ENCODE peak calls at places on chromosomes 2 and 18, in eight cellular contexts. X is upper lobe of right lung, T is keratinocyte, W is Peyer's patch, N is esophagus squamous epithelium, E is heart left ventricle, R is spleen, P is uterus. V is an unnamed sample.

GRCh38 chr2:231512222-231512621 is 18.0 kb downstream of the NMUR1 start:
- DNase-seq in X (peak), T (no peak), W (no peak), N (no peak), E (no peak), R (no peak), P (no peak), V (no peak)

GRCh38 chr2:209316141-209316540 is 107.7 kb upstream of the MAP2 start:
- DNase-seq in X (no peak), T (no peak), W (no peak), N (no peak), E (no peak), R (no peak), P (no peak), V (no peak)

GRCh38 chr2:25443766-25444165 is 102.0 kb upstream of the DNMT3A start:
- DNase-seq in X (no peak), T (no peak), W (no peak), N (no peak), E (no peak), R (no peak), P (no peak), V (no peak)

GRCh38 chr2:133747965-133748700 is 179.9 kb upstream of the NCKAP5 start:
- DNase-seq in X (no peak), T (no peak), W (no peak), N (no peak), E (no peak), R (no peak), P (no peak), V (no peak)

GRCh38 chr2:181396575-181397062 is 60.6 kb upstream of the ITGA4 start:
- DNase-seq in X (no peak), T (no peak), W (no peak), N (no peak), E (no peak), R (no peak), P (no peak), V (no peak)

GRCh38 chr2:65039640-65040039 is 16.6 kb upstream of the CEP68 start:
- DNase-seq in X (no peak), T (no peak), W (no peak), N (no peak), E (no peak), R (no peak), P (no peak), V (no peak)

GRCh38 chr2:239311132-239312040 is 89.4 kb downstream of the HDAC4 start:
- DNase-seq in X (peak), T (no peak), W (peak), N (no peak), E (peak), R (peak), P (peak), V (peak)

GRCh38 chr2:105919191-105919811 is 174.6 kb downstream of the NCK2 start:
- DNase-seq in X (no peak), T (peak), W (no peak), N (no peak), E (peak), R (no peak), P (no peak), V (peak)

GRCh38 chr2:10398496-10398895 is 49.6 kb downstream of the ODC1 start:
- DNase-seq in X (peak), T (no peak), W (no peak), N (no peak), E (peak), R (peak), P (no peak), V (peak)

GRCh38 chr2:234427081-234428058 is 69.5 kb downstream of the ARL4C start:
- DNase-seq in X (no peak), T (no peak), W (no peak), N (no peak), E (no peak), R (no peak), P (no peak), V (no peak)

GRCh38 chr18:8627107-8627472 is 17.9 kb downstream of the RAB12 start:
- DNase-seq in X (no peak), T (no peak), W (no peak), N (no peak), E (peak), R (no peak), P (no peak), V (no peak)

GRCh38 chr2:187594801-187595200 is 40.6 kb upstream of the TFPI start:
- DNase-seq in X (no peak), T (no peak), W (no peak), N (no peak), E (no peak), R (no peak), P (no peak), V (no peak)

GRCh38 chr2:77064324-77064723 is 457.9 kb downstream of the LRRTM4 start:
- DNase-seq in X (no peak), T (no peak), W (no peak), N (no peak), E (no peak), R (no peak), P (no peak), V (no peak)

GRCh38 chr2:175766880-175767279 is 235.2 kb downstream of the LNPK start:
- DNase-seq in X (no peak), T (no peak), W (no peak), N (no peak), E (no peak), R (no peak), P (no peak), V (no peak)

GRCh38 chr2:53217250-53217649 is 550.4 kb upstream of the CHAC2 start:
- DNase-seq in X (peak), T (no peak), W (no peak), N (no peak), E (no peak), R (no peak), P (no peak), V (no peak)

GRCh38 chr2:29314816-29315571 is 199.8 kb downstream of the CLIP4 start:
- DNase-seq in X (no peak), T (no peak), W (peak), N (no peak), E (no peak), R (peak), P (no peak), V (no peak)

GRCh38 chr2:75428060-75428459 is 132.7 kb downstream of the EVA1A start:
- DNase-seq in X (no peak), T (no peak), W (no peak), N (no peak), E (no peak), R (no peak), P (no peak), V (no peak)

GRCh38 chr18:44392933-44393332 is 287.8 kb upstream of the SETBP1 start:
- DNase-seq in X (no peak), T (no peak), W (no peak), N (no peak), E (no peak), R (no peak), P (no peak), V (no peak)

GRCh38 chr2:29012211-29012681 is 31.1 kb downstream of the TOGARAM2 start:
- DNase-seq in X (no peak), T (no peak), W (peak), N (no peak), E (peak), R (peak), P (peak), V (peak)

GRCh38 chr2:156452971-156453370 is 16.8 kb downstream of the GPD2 start:
- DNase-seq in X (no peak), T (no peak), W (no peak), N (no peak), E (no peak), R (no peak), P (no peak), V (no peak)

GRCh38 chr2:904243-905024 is 46.2 kb upstream of the SNTG2 start:
- DNase-seq in X (no peak), T (no peak), W (no peak), N (no peak), E (no peak), R (no peak), P (no peak), V (no peak)

GRCh38 chr2:240820014-240820606 is at the start of gene KIF1A:
- DNase-seq in X (no peak), T (no peak), W (no peak), N (no peak), E (no peak), R (peak), P (no peak), V (no peak)

GRCh38 chr2:98710709-98711108 is 20.2 kb downstream of the MGAT4A start:
- DNase-seq in X (no peak), T (no peak), W (no peak), N (no peak), E (no peak), R (no peak), P (no peak), V (no peak)

GRCh38 chr2:209471037-209471436 is 47.2 kb downstream of the MAP2 start:
- DNase-seq in X (no peak), T (no peak), W (no peak), N (no peak), E (no peak), R (no peak), P (no peak), V (no peak)

GRCh38 chr2:194205568-194206227 is 1451.3 kb upstream of the SLC39A10 start:
- DNase-seq in X (no peak), T (no peak), W (no peak), N (no peak), E (no peak), R (no peak), P (no peak), V (no peak)

GRCh38 chr2:44553456-44553855 is 191.7 kb downstream of the CAMKMT start:
- DNase-seq in X (no peak), T (no peak), W (no peak), N (no peak), E (no peak), R (no peak), P (no peak), V (no peak)

GRCh38 chr2:222133897-222134296 is 164.9 kb downstream of the PAX3 start:
- DNase-seq in X (no peak), T (no peak), W (no peak), N (no peak), E (no peak), R (no peak), P (no peak), V (no peak)

GRCh38 chr2:37983719-37984118 is 58.6 kb downstream of the RMDN2 start:
- DNase-seq in X (no peak), T (no peak), W (no peak), N (no peak), E (no peak), R (no peak), P (no peak), V (no peak)

GRCh38 chr18:31398191-31398590 is 21.6 kb downstream of the DSG4 start:
- DNase-seq in X (no peak), T (no peak), W (no peak), N (no peak), E (no peak), R (no peak), P (no peak), V (no peak)

GRCh38 chr2:174438146-174438886 is 42.8 kb downstream of the SCRN3 start:
- DNase-seq in X (no peak), T (no peak), W (no peak), N (no peak), E (peak), R (no peak), P (no peak), V (peak)

GRCh38 chr2:56816666-56817065 is 632.9 kb downstream of the CCDC85A start:
- DNase-seq in X (no peak), T (no peak), W (no peak), N (no peak), E (no peak), R (no peak), P (no peak), V (no peak)

GRCh38 chr2:238096311-238097011 is 3.7 kb upstream of the ESPNL start:
- DNase-seq in X (peak), T (no peak), W (no peak), N (no peak), E (no peak), R (no peak), P (no peak), V (no peak)

GRCh38 chr2:112541315-112542122 is 746 bp upstream of the POLR1B start:
- DNase-seq in X (peak), T (no peak), W (peak), N (peak), E (peak), R (peak), P (no peak), V (peak)

GRCh38 chr2:59297829-59298228 is 1056.7 kb upstream of the FANCL start:
- DNase-seq in X (no peak), T (no peak), W (no peak), N (no peak), E (no peak), R (no peak), P (no peak), V (no peak)

GRCh38 chr2:148020036-148020357 is 540 bp downstream of the ORC4 start:
- DNase-seq in X (no peak), T (no peak), W (no peak), N (no peak), E (no peak), R (no peak), P (no peak), V (no peak)

GRCh38 chr18:58512648-58513338 is 116.1 kb downstream of the ALPK2 start:
- DNase-seq in X (no peak), T (no peak), W (no peak), N (no peak), E (no peak), R (no peak), P (no peak), V (no peak)
- H3K4me3 ChIP-seq in X (no peak), T (no peak), W (no peak), N (no peak), E (no peak), R (no peak), P (no peak), V (no peak)

GRCh38 chr18:9720327-9720726 is 12.2 kb downstream of the RAB31 start:
- DNase-seq in X (no peak), T (no peak), W (no peak), N (no peak), E (no peak), R (no peak), P (no peak), V (no peak)

GRCh38 chr18:9716375-9716774 is 8.3 kb downstream of the RAB31 start:
- DNase-seq in X (no peak), T (no peak), W (no peak), N (no peak), E (no peak), R (no peak), P (no peak), V (no peak)

GRCh38 chr18:9716780-9717563 is 8.9 kb downstream of the RAB31 start:
- DNase-seq in X (no peak), T (no peak), W (no peak), N (no peak), E (no peak), R (no peak), P (no peak), V (no peak)

GRCh38 chr18:9721893-9722515 is 13.9 kb downstream of the RAB31 start:
- DNase-seq in X (no peak), T (no peak), W (no peak), N (no peak), E (no peak), R (no peak), P (no peak), V (no peak)

GRCh38 chr18:9719421-9719981 is 11.4 kb downstream of the RAB31 start:
- DNase-seq in X (peak), T (no peak), W (no peak), N (no peak), E (no peak), R (no peak), P (peak), V (no peak)
- H3K27ac ChIP-seq in X (no peak), T (peak), W (no peak), N (peak), E (no peak), R (no peak), P (peak), V (no peak)

DNA sequence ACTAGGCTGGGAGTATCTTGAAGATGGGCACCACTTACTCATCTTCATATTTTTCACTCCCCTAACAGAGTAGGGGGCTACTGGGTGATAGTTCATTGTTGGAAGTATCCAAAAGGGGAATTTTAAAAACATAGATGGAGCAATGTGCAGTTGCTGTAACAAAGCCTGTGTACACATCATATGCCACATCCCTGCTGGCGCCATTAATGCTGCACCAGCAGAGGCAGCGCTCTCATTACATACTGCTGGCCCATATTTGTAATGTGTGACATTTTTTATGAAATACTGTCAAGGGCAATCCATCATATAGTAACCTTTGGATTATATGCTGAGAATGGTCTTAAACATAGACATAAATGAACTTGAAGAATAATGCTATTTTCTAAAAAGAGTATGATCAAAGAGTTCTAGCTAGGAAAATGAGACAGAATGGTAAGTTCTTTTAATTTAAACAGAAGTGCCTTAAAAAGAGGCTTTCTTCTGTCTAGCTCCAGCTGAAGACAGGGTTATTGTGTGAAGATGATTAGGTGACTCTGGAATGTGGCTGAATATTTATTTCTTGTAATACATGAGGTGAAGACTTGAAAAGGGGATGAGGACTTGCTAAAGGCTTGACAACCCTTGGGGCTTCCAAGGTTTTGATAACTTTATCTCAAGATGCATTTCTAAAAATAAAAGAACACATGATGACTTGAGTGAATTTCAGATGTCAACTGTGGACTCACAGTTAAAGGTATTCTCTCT is 2.4 kb upstream of the TMEM178A start:
- DNase-seq in X (no peak), T (no peak), W (no peak), N (no peak), E (no peak), R (no peak), P (no peak), V (no peak)
- TF ChIP-seq CTCF in X (no peak), T (no peak), W (no peak), N (no peak), E (no peak), R (no peak), P (no peak), V (no peak)

DNA sequence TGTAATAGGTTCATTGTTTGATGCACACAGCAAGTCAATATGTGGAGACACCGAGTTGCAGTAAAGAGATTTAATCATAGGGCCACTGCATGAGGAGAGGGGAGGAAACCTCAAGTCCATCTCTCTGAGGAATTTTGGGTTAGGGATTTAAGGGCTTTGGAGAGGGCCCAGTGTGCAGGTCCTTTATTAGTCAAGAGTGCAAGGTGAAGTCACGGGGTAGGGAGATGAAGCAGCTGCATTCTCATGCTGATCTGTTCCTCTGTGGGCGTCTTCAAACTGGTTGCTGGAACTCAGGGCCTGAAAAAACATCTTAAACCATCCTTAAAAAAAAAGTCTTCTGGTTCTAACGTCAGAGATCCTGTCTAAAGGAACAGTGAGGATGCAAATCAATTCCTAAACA is 131.6 kb downstream of the NXPH2 start:
- DNase-seq in X (no peak), T (no peak), W (no peak), N (no peak), E (no peak), R (no peak), P (no peak), V (no peak)
- H3K4me3 ChIP-seq in X (no peak), T (no peak), W (no peak), N (no peak), E (no peak), R (no peak), P (no peak), V (no peak)

GRCh38 chr18:79943608-79944125 is 7.8 kb downstream of the SLC66A2 start:
- DNase-seq in X (peak), T (no peak), W (peak), N (no peak), E (no peak), R (peak), P (no peak), V (no peak)
- H3K27ac ChIP-seq in X (no peak), T (no peak), W (peak), N (peak), E (no peak), R (no peak), P (no peak), V (no peak)

GRCh38 chr2:12436483-12436882 is 280.3 kb upstream of the TRIB2 start:
- DNase-seq in X (no peak), T (no peak), W (no peak), N (no peak), E (no peak), R (no peak), P (no peak), V (no peak)

GRCh38 chr2:12432985-12433640 is 283.6 kb upstream of the TRIB2 start:
- DNase-seq in X (no peak), T (no peak), W (no peak), N (no peak), E (no peak), R (no peak), P (no peak), V (no peak)

GRCh38 chr2:12434609-12435008 is 282.1 kb upstream of the TRIB2 start:
- DNase-seq in X (no peak), T (no peak), W (no peak), N (no peak), E (no peak), R (no peak), P (no peak), V (no peak)

GRCh38 chr2:12430036-12430795 is 286.5 kb upstream of the TRIB2 start:
- DNase-seq in X (no peak), T (no peak), W (no peak), N (no peak), E (no peak), R (no peak), P (no peak), V (no peak)

GRCh38 chr2:12433641-12433990 is 283.1 kb upstream of the TRIB2 start:
- DNase-seq in X (no peak), T (no peak), W (no peak), N (no peak), E (no peak), R (no peak), P (no peak), V (no peak)
- TF ChIP-seq CTCF in X (no peak), T (no peak), W (no peak), N (no peak), E (no peak), R (no peak), P (no peak), V (no peak)

GRCh38 chr18:2532797-2533196 is 38.5 kb downstream of the METTL4 start:
- DNase-seq in X (no peak), T (no peak), W (no peak), N (no peak), E (no peak), R (no peak), P (no peak), V (no peak)
- H3K4me3 ChIP-seq in X (no peak), T (no peak), W (no peak), N (no peak), E (no peak), R (no peak), P (no peak), V (no peak)

GRCh38 chr2:8582850-8583399 is 98.9 kb upstream of the ID2 start:
- DNase-seq in X (peak), T (no peak), W (no peak), N (no peak), E (no peak), R (peak), P (no peak), V (no peak)
- H3K27ac ChIP-seq in X (peak), T (no peak), W (peak), N (peak), E (peak), R (peak), P (no peak), V (peak)

DNA sequence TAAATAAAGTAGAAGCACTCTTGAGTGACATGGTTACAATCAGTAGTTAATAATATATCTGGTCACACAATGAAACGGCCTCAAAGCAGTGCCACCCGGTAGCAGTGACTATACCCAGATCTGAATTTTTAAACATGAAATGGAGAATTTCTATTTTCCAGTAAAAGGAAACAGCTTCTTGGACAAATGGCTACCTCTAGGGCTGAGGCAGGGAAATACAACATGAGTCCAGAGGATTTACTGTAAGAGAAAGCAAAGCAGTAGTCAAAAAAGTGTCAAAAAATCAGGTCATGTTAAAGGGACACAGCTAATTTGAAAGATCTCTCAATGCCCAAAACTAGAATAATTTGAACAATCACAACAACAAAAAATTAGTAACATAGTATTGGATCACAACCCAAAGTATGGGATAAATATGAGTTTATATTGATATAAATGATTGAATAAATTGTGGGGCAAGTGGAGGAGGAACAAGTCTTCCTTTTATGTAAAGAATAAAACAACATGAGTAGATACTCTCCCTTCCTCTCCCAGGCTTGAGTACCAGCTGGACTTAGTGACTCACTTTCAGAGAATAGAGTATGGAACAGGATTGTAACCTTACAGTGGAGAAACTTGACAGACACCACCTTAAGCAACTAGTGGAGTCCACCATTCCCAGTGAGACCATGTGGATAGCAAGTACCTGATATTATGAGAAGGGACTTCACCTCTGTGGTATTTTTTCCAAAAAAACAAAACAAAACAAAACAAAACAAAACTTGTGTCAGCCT is 180.8 kb downstream of the MBD2 start:
- DNase-seq in X (no peak), T (no peak), W (no peak), N (no peak), E (no peak), R (no peak), P (no peak), V (no peak)
- TF ChIP-seq CTCF in X (no peak), T (peak), W (no peak), N (no peak), E (no peak), R (no peak), P (no peak), V (peak)